ENCODE peak calls at places on chromosomes 13 and 19, in four cellular contexts. U is A549, Z is H1, S is IMR-90. V is an unnamed sample.

GRCh38 chr13:36098080-36098479 is 33.1 kb downstream of the DCLK1 start:
- DNase-seq in U (no peak), S (no peak), Z (no peak), V (no peak)

GRCh38 chr19:49857061-49857833 is 6.3 kb downstream of the PTOV1 start:
- DNase-seq in S (no peak), U (no peak), Z (no peak), V (no peak)

GRCh38 chr13:76016799-76017198 is 380.7 kb downstream of the LMO7 start:
- DNase-seq in S (peak; percentile 23), U (no peak), Z (no peak), V (peak; percentile 13)

GRCh38 chr13:110561335-110562033 is at the start of gene RAB20:
- DNase-seq in Z (no peak), S (peak; percentile 76), U (peak; percentile 45), V (peak; percentile 90)

GRCh38 chr13:102309110-102309509 is 92.7 kb downstream of the FGF14 start:
- DNase-seq in U (no peak), S (no peak), Z (no peak), V (no peak)

GRCh38 chr13:28258401-28258800 is 120.1 kb downstream of the PAN3 start:
- DNase-seq in Z (no peak), S (no peak), U (no peak), V (no peak)

GRCh38 chr19:5271145-5271544 is 69.5 kb downstream of the PTPRS start:
- DNase-seq in S (no peak), U (peak; percentile 24), Z (no peak), V (no peak)

GRCh38 chr19:1675633-1676350 is 23.4 kb upstream of the TCF3 start:
- DNase-seq in S (no peak), Z (no peak), U (no peak), V (peak; percentile 65)

GRCh38 chr13:54965881-54966280 is 1937.3 kb downstream of the OLFM4 start:
- DNase-seq in U (no peak), S (no peak), Z (no peak), V (no peak)

GRCh38 chr13:38980628-38981078 is 10.0 kb downstream of the STOML3 start:
- DNase-seq in U (no peak), S (no peak), Z (no peak), V (no peak)

GRCh38 chr19:57437931-57438330 is 2.8 kb downstream of the ZNF749 start:
- DNase-seq in Z (no peak), U (no peak), S (peak; percentile 18), V (no peak)

GRCh38 chr13:32426191-32426980 is 1.5 kb downstream of the N4BP2L1 start:
- DNase-seq in Z (no peak), U (no peak), S (no peak), V (no peak)

GRCh38 chr13:44388427-44388826 is 14.8 kb downstream of the SERP2 start:
- DNase-seq in S (no peak), Z (no peak), U (no peak), V (no peak)

GRCh38 chr19:35365303-35365702 is 5.6 kb upstream of the GPR42 start:
- DNase-seq in U (no peak), S (no peak), Z (no peak), V (no peak)

GRCh38 chr19:3483226-3483628 is at the start of gene SMIM44:
- DNase-seq in S (no peak), U (no peak), Z (no peak), V (no peak)

GRCh38 chr19:2246801-2247361 is 2.2 kb upstream of the AMH start:
- DNase-seq in Z (no peak), U (no peak), S (peak; percentile 35), V (no peak)

GRCh38 chr13:50685491-50685890 is 158.0 kb downstream of the DLEU7 start:
- DNase-seq in U (no peak), S (no peak), Z (no peak), V (no peak)

GRCh38 chr13:40505196-40505595 is 161.2 kb downstream of the FOXO1 start:
- DNase-seq in S (no peak), U (no peak), Z (no peak), V (no peak)

GRCh38 chr13:21837841-21838551 is 167.1 kb downstream of the FGF9 start:
- DNase-seq in Z (no peak), U (no peak), S (peak; percentile 37), V (no peak)

GRCh38 chr19:47663911-47664771 is 49.1 kb upstream of the EHD2 start:
- DNase-seq in Z (no peak), U (peak; percentile 44), S (peak; percentile 99), V (peak; percentile 49)

GRCh38 chr19:46115396-46116109 is 8.9 kb downstream of the IGFL3 start:
- DNase-seq in S (peak; percentile 81), Z (no peak), U (peak; percentile 70), V (no peak)

GRCh38 chr13:20381401-20381800 is 144.3 kb downstream of the CRYL1 start:
- DNase-seq in U (no peak), Z (no peak), S (no peak), V (no peak)

GRCh38 chr13:73958657-73959397 is 175.4 kb downstream of the KLF12 start:
- DNase-seq in S (no peak), Z (no peak), U (no peak), V (no peak)
- TF ChIP-seq MAFK in S (no peak), Z (no peak), U (no peak), V (no peak)

GRCh38 chr13:99564389-99564788 is 63.1 kb downstream of the TM9SF2 start:
- DNase-seq in S (no peak), Z (no peak), U (no peak), V (no peak)

GRCh38 chr13:99572131-99572530 is 70.9 kb downstream of the TM9SF2 start:
- DNase-seq in U (no peak), S (peak; percentile 4), Z (no peak), V (no peak)

GRCh38 chr13:99565478-99566124 is 64.3 kb downstream of the TM9SF2 start:
- DNase-seq in Z (no peak), S (peak; percentile 29), U (no peak), V (no peak)

GRCh38 chr13:99566125-99567083 is 65.1 kb downstream of the TM9SF2 start:
- DNase-seq in U (no peak), S (no peak), Z (no peak), V (no peak)
- TF ChIP-seq MAFK in U (no peak), S (no peak), Z (no peak), V (no peak)

DNA sequence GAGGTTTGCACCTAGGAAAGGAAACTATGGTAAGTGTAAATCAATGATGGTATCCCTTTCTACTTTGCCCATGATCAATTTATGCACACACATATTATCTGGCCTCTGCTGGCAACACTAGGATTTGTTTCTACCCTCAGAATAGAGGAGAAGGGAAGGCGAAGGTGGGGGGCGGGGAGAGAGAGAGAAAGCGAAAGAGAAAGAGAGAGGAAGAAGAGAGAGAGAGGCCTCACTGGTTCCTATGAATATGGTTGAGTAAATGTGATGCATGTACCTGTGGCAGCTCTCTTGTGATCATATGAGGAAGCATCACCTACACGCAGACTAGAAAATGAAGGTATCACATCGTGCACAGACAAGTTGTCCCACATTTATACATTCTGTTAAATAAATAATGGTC is 882.0 kb upstream of the SLITRK6 start:
- DNase-seq in Z (no peak), S (no peak), U (no peak), V (no peak)
- TF ChIP-seq MAFK in Z (no peak), S (no peak), U (no peak), V (no peak)

GRCh38 chr19:40519352-40520322 is 52.8 kb downstream of the SPTBN4 start:
- DNase-seq in Z (no peak), U (peak; percentile 72), S (peak; percentile 40), V (no peak)
- TF ChIP-seq MAFK in Z (no peak), U (no peak), S (no peak), V (no peak)

GRCh38 chr19:16571689-16572331 is 405 bp downstream of the SLC35E1 start:
- DNase-seq in U (no peak), Z (no peak), S (peak; percentile 20), V (no peak)
- TF ChIP-seq MAFK in U (no peak), Z (no peak), S (no peak), V (no peak)

GRCh38 chr13:73341748-73342147 is 282.9 kb downstream of the KLF5 start:
- DNase-seq in U (no peak), Z (no peak), S (peak; percentile 44), V (no peak)
- TF ChIP-seq MAFK in U (no peak), Z (no peak), S (no peak), V (no peak)

DNA sequence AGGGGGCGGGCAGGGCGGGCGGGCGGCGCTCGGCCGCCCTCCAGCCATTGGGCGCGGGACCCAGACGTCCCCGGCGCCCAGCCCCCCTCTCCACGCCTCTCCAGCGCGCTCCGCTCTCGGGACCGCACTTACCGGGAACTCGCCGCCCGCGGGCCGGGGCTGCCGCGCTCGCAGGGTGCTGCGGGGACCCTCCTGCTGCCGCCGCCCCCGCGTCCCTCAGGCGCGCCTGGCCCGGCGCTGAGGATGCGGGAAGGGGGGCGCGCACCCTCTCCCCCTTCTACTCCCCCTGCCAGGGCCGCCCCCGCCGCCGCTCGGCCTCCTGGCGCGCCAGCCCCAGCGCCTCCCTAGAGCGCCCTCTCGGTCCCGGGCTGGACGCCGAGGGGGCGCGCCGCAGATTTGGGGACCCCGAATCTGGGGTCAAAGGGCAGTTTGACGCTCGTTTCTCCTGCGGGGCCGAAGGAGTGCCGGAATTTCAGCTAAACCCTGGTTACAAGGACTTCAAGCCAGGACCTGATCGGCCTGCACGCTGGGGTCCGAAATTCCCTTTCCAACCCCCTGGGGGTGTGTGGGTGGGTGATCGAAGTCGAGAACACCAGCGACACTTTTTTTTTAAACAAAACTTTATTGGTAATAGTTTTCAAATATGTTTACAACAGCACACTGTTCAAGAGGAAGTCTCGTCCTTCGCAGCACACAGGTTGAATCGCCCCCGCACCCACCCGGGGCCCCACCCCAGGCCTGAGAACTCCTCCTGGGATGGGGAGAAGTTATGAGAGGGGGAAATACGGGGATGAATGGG is 734 bp upstream of the SAMD1 start:
- DNase-seq in Z (no peak), U (peak; percentile 62), S (peak; percentile 64), V (peak; percentile 88)
- TF ChIP-seq MAFK in Z (no peak), U (no peak), S (no peak), V (no peak)

GRCh38 chr19:12666305-12667048 is at the start of the genes MAN2B1 and WDR83:
- DNase-seq in U (peak; percentile 73), S (peak; percentile 52), Z (no peak), V (peak; percentile 93)
- TF ChIP-seq MAFK in U (no peak), S (no peak), Z (no peak), V (no peak)